ENCODE peak calls at places on chromosomes 4 and X, in eight cellular contexts. V is PC-3; Z is CD4-positive, alpha-beta T cell; Y is astrocyte; K is heart right ventricle; S is heart left ventricle; G is spleen; M is cardiac muscle cell. O is an unnamed sample.

GRCh38 chr4:24519649-24520048 is 64.7 kb downstream of the DHX15 start:
- DNase-seq in V (no peak), Z (no peak), Y (peak), K (no peak), S (peak), G (no peak), M (peak), O (no peak)

GRCh38 chrX:69124108-69124507 is 41.1 kb downstream of the PJA1 start:
- DNase-seq in V (peak), Z (no peak), Y (peak), K (no peak), S (no peak), G (no peak), M (no peak), O (no peak)

GRCh38 chr4:114780205-114780604 is 181.6 kb downstream of the UGT8 start:
- DNase-seq in V (peak), Z (no peak), Y (peak), K (no peak), S (no peak), G (no peak), M (peak), O (peak)

GRCh38 chr4:2462218-2462991 is 6.5 kb upstream of the RNF4 start:
- DNase-seq in V (peak), Z (peak), Y (peak), K (peak), S (peak), G (peak), M (peak), O (peak)

GRCh38 chr4:137420901-137421384 is 111.4 kb downstream of the PCDH18 start:
- DNase-seq in V (no peak), Z (no peak), Y (no peak), K (peak), S (no peak), G (peak), M (no peak), O (no peak)

GRCh38 chrX:43526206-43526605 is 129.9 kb upstream of the MAOA start:
- DNase-seq in V (no peak), Z (no peak), Y (no peak), K (no peak), S (no peak), G (no peak), M (no peak), O (no peak)

GRCh38 chrX:29948653-29949052 is 266.7 kb upstream of the MAGEB2 start:
- DNase-seq in V (peak), Z (no peak), Y (peak), K (no peak), S (no peak), G (no peak), M (no peak), O (no peak)

GRCh38 chr4:155742310-155743015 is 16.4 kb upstream of the GUCY1B1 start:
- DNase-seq in V (peak), Z (no peak), Y (no peak), K (no peak), S (no peak), G (no peak), M (no peak), O (no peak)

GRCh38 chr4:190016369-190017289 is 10.4 kb downstream of the FRG2 start:
- DNase-seq in V (no peak), Z (no peak), Y (no peak), K (no peak), S (no peak), G (peak), M (no peak), O (no peak)

GRCh38 chrX:16727637-16728036 is 8.2 kb downstream of the SYAP1 start:
- DNase-seq in V (peak), Z (no peak), Y (no peak), K (no peak), S (no peak), G (no peak), M (no peak), O (no peak)

GRCh38 chr4:56226579-56226978 is 160.7 kb downstream of the AASDH start:
- DNase-seq in V (no peak), Z (no peak), Y (no peak), K (no peak), S (no peak), G (no peak), M (no peak), O (no peak)

GRCh38 chrX:134764202-134764785 is 106.0 kb upstream of the PLAC1 start:
- DNase-seq in V (peak), Z (no peak), Y (no peak), K (no peak), S (no peak), G (no peak), M (no peak), O (peak)

GRCh38 chrX:118239471-118239870 is 106.4 kb upstream of the WDR44 start:
- DNase-seq in V (no peak), Z (no peak), Y (peak), K (peak), S (no peak), G (no peak), M (no peak), O (no peak)

GRCh38 chrX:132489256-132490085 is 633 bp upstream of the MBNL3 start:
- DNase-seq in V (peak), Z (peak), Y (peak), K (peak), S (peak), G (peak), M (peak), O (peak)

GRCh38 chrX:103585421-103586313 is at the start of gene TCEAL4:
- DNase-seq in V (peak), Z (no peak), Y (no peak), K (peak), S (peak), G (peak), M (peak), O (peak)

GRCh38 chrX:67724359-67725110 is 180.7 kb downstream of the AR start:
- DNase-seq in V (no peak), Z (no peak), Y (no peak), K (no peak), S (no peak), G (no peak), M (peak), O (no peak)

GRCh38 chr4:76384052-76384451 is 36.9 kb downstream of the CCDC158 start:
- DNase-seq in V (peak), Z (no peak), Y (no peak), K (no peak), S (no peak), G (no peak), M (no peak), O (peak)

GRCh38 chrX:9940397-9940796 is 26.8 kb upstream of the CLDN34 start:
- DNase-seq in V (peak), Z (no peak), Y (peak), K (no peak), S (no peak), G (no peak), M (no peak), O (peak)

GRCh38 chr4:121950680-121951569 is 935 bp downstream of the TRPC3 start:
- DNase-seq in V (no peak), Z (no peak), Y (no peak), K (peak), S (no peak), G (peak), M (peak), O (peak)

GRCh38 chr4:3225946-3226345 is 23.0 kb upstream of the MSANTD1 start:
- DNase-seq in V (no peak), Z (no peak), Y (no peak), K (no peak), S (peak), G (no peak), M (no peak), O (no peak)

GRCh38 chrX:7146703-7147430 is 645 bp upstream of the STS start:
- DNase-seq in V (no peak), Z (no peak), Y (no peak), K (no peak), S (peak), G (no peak), M (no peak), O (no peak)

GRCh38 chr4:71126719-71127118 is 133.3 kb downstream of the DCK start:
- DNase-seq in V (peak), Z (no peak), Y (peak), K (no peak), S (no peak), G (no peak), M (no peak), O (peak)

GRCh38 chr4:3786196-3786869 is 20.1 kb downstream of the ADRA2C start:
- DNase-seq in V (peak), Z (no peak), Y (no peak), K (no peak), S (peak), G (no peak), M (no peak), O (no peak)

GRCh38 chr4:184471872-184472539 is 2.3 kb downstream of the IRF2 start:
- DNase-seq in V (peak), Z (no peak), Y (no peak), K (no peak), S (no peak), G (no peak), M (no peak), O (peak)
- TF ChIP-seq CTCF in V (no peak), Z (no peak), Y (no peak), K (no peak), S (no peak), G (no peak), M (no peak), O (no peak)

GRCh38 chrX:107684956-107685385 is 56.7 kb downstream of the PRPS1 start:
- DNase-seq in V (no peak), Z (no peak), Y (peak), K (peak), S (peak), G (peak), M (peak), O (peak)

GRCh38 chrX:107686792-107687191 is 58.5 kb downstream of the PRPS1 start:
- DNase-seq in V (no peak), Z (no peak), Y (no peak), K (no peak), S (no peak), G (no peak), M (no peak), O (no peak)

GRCh38 chrX:107683931-107684330 is 55.6 kb downstream of the PRPS1 start:
- DNase-seq in V (no peak), Z (no peak), Y (no peak), K (no peak), S (no peak), G (no peak), M (no peak), O (no peak)

GRCh38 chrX:107686026-107686425 is 57.7 kb downstream of the PRPS1 start:
- DNase-seq in V (no peak), Z (no peak), Y (no peak), K (no peak), S (no peak), G (no peak), M (no peak), O (no peak)

DNA sequence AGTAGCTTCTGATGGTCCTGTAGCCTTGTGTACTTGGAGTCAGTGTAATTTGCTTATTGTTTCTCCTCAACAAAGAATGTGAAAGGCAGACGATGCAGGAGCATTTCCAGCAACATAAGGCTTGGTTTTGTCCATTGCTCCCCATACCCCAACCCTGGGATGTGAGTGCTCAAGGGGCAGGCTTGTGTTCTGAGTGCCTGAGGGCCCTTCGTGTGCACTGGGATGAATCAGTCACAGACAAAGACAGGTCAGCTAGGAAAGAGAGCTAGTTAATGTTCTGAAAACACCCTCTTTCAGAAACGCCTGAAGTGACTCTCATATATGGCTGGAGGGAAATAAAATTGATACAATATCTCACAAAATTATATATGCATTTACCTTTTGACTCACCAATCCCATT is 59.1 kb downstream of the PRPS1 start:
- DNase-seq in V (no peak), Z (no peak), Y (no peak), K (no peak), S (no peak), G (no peak), M (no peak), O (no peak)
- H3K27ac ChIP-seq in V (no peak), Z (no peak), Y (no peak), K (no peak), S (no peak), G (no peak), M (no peak), O (no peak)

GRCh38 chrX:55521687-55522086 is 32.0 kb upstream of the USP51 start:
- DNase-seq in V (no peak), Z (no peak), Y (no peak), K (no peak), S (no peak), G (peak), M (no peak), O (no peak)

GRCh38 chrX:55522577-55523254 is 33.1 kb upstream of the USP51 start:
- DNase-seq in V (no peak), Z (no peak), Y (no peak), K (no peak), S (peak), G (peak), M (no peak), O (no peak)

DNA sequence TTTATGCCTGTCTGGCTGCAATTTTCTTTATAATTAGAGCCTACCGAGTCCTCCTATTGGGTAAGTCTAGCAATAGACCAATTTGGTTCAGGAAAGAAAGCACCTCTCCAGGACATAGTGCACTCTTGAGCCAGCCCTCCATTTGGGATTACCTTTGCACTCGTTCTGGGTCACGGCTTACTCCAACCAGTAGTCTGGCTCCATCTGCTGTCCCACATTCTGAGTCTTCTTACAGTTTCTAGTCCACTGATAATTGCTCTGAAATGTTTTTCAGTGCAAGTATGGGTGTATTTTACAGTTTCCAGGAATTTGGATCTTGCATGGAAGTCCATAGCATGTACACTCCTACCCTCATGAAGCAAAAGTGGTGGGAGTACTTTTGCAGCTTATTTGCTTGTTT is 34.8 kb upstream of the USP51 start:
- DNase-seq in V (peak), Z (no peak), Y (no peak), K (no peak), S (no peak), G (no peak), M (peak), O (no peak)
- TF ChIP-seq CTCF in V (no peak), Z (no peak), Y (no peak), K (peak), S (no peak), G (no peak), M (peak), O (no peak)

GRCh38 chr4:52959545-52959944 is 97.4 kb downstream of the RASL11B start:
- DNase-seq in V (no peak), Z (no peak), Y (peak), K (no peak), S (no peak), G (no peak), M (no peak), O (no peak)

GRCh38 chr4:52958232-52958631 is 96.1 kb downstream of the RASL11B start:
- DNase-seq in V (no peak), Z (no peak), Y (peak), K (no peak), S (no peak), G (no peak), M (no peak), O (no peak)

GRCh38 chr4:52956691-52957090 is 94.6 kb downstream of the RASL11B start:
- DNase-seq in V (no peak), Z (no peak), Y (no peak), K (no peak), S (no peak), G (no peak), M (no peak), O (no peak)

GRCh38 chr4:52957220-52957686 is 95.1 kb downstream of the RASL11B start:
- DNase-seq in V (no peak), Z (no peak), Y (peak), K (no peak), S (peak), G (no peak), M (peak), O (no peak)

GRCh38 chr4:52957791-52958190 is 95.7 kb downstream of the RASL11B start:
- DNase-seq in V (no peak), Z (no peak), Y (no peak), K (no peak), S (no peak), G (no peak), M (no peak), O (no peak)
- H3K27ac ChIP-seq in V (no peak), Z (no peak), Y (no peak), K (no peak), S (peak), G (no peak), M (peak), O (no peak)

GRCh38 chr4:10006236-10006603 is 15.1 kb downstream of the SLC2A9 start:
- DNase-seq in V (peak), Z (no peak), Y (peak), K (no peak), S (no peak), G (no peak), M (no peak), O (peak)

GRCh38 chr4:10005632-10006031 is 15.7 kb downstream of the SLC2A9 start:
- DNase-seq in V (no peak), Z (no peak), Y (no peak), K (no peak), S (no peak), G (no peak), M (no peak), O (no peak)

GRCh38 chr4:10001757-10002156 is 19.5 kb downstream of the SLC2A9 start:
- DNase-seq in V (no peak), Z (no peak), Y (no peak), K (no peak), S (no peak), G (no peak), M (no peak), O (no peak)

GRCh38 chr4:10002278-10002677 is 19.0 kb downstream of the SLC2A9 start:
- DNase-seq in V (no peak), Z (no peak), Y (no peak), K (no peak), S (no peak), G (no peak), M (no peak), O (no peak)

DNA sequence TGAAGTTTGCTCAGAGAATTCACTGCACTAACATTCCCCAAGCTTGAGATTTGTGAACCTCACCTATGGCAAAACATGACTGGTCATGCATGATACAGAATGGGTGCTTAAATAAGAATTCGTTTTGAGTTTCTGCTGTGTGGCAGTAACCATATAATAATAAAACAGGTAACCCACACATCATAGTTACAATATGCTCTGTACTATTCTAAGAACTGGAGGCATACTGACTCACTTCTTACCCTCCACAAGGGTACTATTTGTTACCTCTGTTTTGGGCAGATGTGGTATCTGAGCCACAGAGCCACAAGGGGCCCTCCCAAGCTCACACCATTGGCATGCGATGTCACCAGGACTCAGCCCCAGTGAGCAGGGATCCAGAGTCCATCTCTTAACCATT is 17.6 kb downstream of the SLC2A9 start:
- DNase-seq in V (no peak), Z (no peak), Y (no peak), K (no peak), S (no peak), G (no peak), M (no peak), O (no peak)
- TF ChIP-seq CTCF in V (no peak), Z (no peak), Y (no peak), K (no peak), S (no peak), G (no peak), M (no peak), O (no peak)

DNA sequence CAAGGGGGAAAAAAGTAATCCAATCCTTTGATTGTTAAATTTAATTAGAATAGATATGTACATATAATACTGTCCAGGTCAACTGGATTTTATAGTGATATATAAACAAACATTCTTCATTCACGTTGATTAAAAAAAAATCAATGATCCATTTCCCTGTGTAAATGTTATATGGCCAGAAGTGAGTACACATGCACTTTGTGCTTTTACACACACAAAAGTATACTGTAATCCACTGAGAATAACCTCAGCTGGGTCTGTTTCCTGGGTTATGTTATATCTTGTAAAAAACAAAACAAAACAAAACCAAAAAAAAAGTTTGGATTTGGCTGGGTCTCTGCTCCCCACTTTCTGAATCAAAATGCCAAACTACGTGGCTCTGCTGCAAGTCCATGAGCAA is 51.7 kb downstream of the WFS1 start:
- DNase-seq in V (no peak), Z (no peak), Y (no peak), K (no peak), S (no peak), G (no peak), M (no peak), O (no peak)
- H3K27ac ChIP-seq in V (no peak), Z (no peak), Y (no peak), K (no peak), S (no peak), G (no peak), M (no peak), O (no peak)

DNA sequence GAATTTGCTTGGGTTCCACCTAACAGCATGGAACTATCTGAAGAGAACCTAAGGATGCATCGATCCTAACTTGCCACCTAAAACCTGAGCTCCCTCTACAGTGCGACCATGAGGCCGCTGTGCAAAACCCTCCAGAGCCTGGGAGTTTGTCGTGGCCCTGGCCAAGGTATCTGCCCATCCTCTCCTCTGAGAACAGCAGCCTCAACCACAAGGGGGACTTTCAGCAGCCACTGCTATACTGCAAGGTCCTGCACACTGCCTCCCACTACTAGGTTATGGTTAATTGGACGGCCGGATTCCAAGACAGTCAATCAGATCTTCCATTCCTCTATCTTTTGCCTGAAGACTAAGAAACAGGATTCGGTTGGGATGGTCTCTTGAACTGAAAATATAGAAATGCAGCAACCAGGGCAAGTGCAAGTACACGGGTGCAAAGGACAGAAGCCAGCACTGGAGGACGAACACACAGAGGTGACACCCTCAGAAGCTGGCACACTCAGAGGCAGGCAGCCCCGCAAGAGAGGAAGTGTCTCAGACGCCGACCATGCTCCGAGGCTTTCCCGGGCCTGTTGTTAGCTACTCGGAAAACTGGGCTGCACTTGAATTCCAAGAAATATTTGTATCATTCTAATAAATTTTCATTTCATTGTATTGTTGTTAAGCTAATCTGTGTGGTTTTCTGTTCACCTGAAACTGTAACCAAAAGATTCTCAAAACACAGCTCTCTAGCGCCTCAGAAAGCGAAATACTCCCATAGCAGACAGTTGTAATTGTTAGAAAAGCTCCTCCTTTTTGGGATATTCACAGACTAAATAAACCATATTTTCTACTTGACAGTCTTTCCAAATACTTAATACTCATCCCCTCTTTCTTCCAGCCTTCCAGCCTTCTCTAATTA is 63.3 kb downstream of the AFAP1 start:
- DNase-seq in V (no peak), Z (peak), Y (peak), K (no peak), S (no peak), G (no peak), M (peak), O (no peak)
- TF ChIP-seq CTCF in V (peak), Z (peak), Y (peak), K (no peak), S (no peak), G (no peak), M (peak), O (no peak)

O was measured in RWPE1.